ENCODE peak calls at places on chromosomes 4 and X, in eight cellular contexts. P is stomach, R is GM10248, O is fibroblast of mammary gland, U is HL-60, Z is CD14-positive monocyte, J is GM13977, M is MCF 10A. N is an unnamed sample.

GRCh38 chr4:47490550-47490949 is 5.5 kb downstream of the ATP10D start:
- DNase-seq in P (no peak), R (no peak), O (peak; percentile 59), U (peak; percentile 11), Z (no peak), J (no peak), M (peak; percentile 54), N (peak; percentile 44)

GRCh38 chr4:64882311-64883086 is 473.2 kb upstream of the TECRL start:
- DNase-seq in P (no peak), R (no peak), O (no peak), U (no peak), Z (no peak), J (no peak), M (no peak), N (peak; percentile 64)

GRCh38 chr4:101252721-101253120 is 94.6 kb downstream of the PPP3CA start:
- DNase-seq in P (no peak), R (no peak), O (peak; percentile 50), U (no peak), Z (no peak), J (no peak), M (no peak), N (peak; percentile 79)

GRCh38 chr4:52915730-52916129 is 53.6 kb downstream of the RASL11B start:
- DNase-seq in P (peak; percentile 50), R (no peak), O (no peak), U (no peak), Z (no peak), J (no peak), M (no peak), N (no peak)

GRCh38 chr4:97866821-97867556 is 276.3 kb downstream of the STPG2 start:
- DNase-seq in P (no peak), R (no peak), O (no peak), U (no peak), Z (no peak), J (no peak), M (no peak), N (no peak)

GRCh38 chr4:151228196-151229119 is 48.5 kb upstream of the PRSS48 start:
- DNase-seq in P (no peak), R (no peak), O (peak; percentile 75), U (no peak), Z (no peak), J (no peak), M (peak; percentile 73), N (no peak)

GRCh38 chr4:87120411-87121162 is 99.8 kb downstream of the KLHL8 start:
- DNase-seq in P (no peak), R (no peak), O (peak; percentile 80), U (no peak), Z (no peak), J (no peak), M (peak; percentile 83), N (no peak)

GRCh38 chr4:10267066-10267465 is 150.5 kb upstream of the WDR1 start:
- DNase-seq in P (no peak), R (no peak), O (no peak), U (no peak), Z (no peak), J (no peak), M (no peak), N (no peak)

GRCh38 chr4:158157412-158157811 is 15.4 kb downstream of the GASK1B start:
- DNase-seq in P (no peak), R (no peak), O (no peak), U (no peak), Z (no peak), J (no peak), M (no peak), N (no peak)

GRCh38 chrX:100407147-100407783 is 2.8 kb downstream of the PCDH19 start:
- DNase-seq in P (no peak), R (peak; percentile 3), O (no peak), U (no peak), Z (no peak), J (peak; percentile 11), M (no peak), N (no peak)

GRCh38 chr4:109123952-109124351 is 178.5 kb downstream of the COL25A1 start:
- DNase-seq in P (no peak), R (no peak), O (no peak), U (no peak), Z (no peak), J (no peak), M (no peak), N (no peak)

GRCh38 chr4:1862961-1863296 is 7.0 kb upstream of the LETM1 start:
- DNase-seq in P (no peak), R (no peak), O (no peak), U (no peak), Z (no peak), J (no peak), M (no peak), N (no peak)
- TF ChIP-seq CTCF in P (no peak), R (no peak), O (no peak), U (no peak), Z (no peak), J (no peak), M (no peak), N (no peak)

DNA sequence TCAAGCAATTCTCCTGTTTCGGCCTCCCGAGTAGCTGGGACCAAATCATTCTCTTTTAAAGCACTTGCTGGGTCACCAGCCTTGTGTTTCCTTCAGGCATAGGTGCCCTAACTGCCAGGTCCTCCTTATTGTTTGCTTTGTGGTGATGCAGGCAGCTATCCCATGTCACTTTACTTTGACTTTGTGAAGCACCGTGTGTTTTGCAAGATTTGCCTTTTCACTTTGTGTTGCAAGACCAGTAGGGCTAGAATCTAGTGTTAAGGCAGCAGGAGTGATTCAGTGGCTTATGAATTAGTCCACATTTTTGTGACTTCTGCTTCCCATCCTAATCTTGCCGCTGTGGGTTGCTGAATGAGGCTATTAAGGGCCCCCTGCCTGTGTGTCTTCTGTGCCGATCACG is 20.2 kb downstream of the SYAP1 start:
- DNase-seq in P (no peak), R (no peak), O (peak; percentile 30), U (peak; percentile 70), Z (no peak), J (no peak), M (no peak), N (no peak)
- TF ChIP-seq CTCF in P (no peak), R (no peak), O (no peak), U (no peak), Z (no peak), J (no peak), M (no peak), N (no peak)

DNA sequence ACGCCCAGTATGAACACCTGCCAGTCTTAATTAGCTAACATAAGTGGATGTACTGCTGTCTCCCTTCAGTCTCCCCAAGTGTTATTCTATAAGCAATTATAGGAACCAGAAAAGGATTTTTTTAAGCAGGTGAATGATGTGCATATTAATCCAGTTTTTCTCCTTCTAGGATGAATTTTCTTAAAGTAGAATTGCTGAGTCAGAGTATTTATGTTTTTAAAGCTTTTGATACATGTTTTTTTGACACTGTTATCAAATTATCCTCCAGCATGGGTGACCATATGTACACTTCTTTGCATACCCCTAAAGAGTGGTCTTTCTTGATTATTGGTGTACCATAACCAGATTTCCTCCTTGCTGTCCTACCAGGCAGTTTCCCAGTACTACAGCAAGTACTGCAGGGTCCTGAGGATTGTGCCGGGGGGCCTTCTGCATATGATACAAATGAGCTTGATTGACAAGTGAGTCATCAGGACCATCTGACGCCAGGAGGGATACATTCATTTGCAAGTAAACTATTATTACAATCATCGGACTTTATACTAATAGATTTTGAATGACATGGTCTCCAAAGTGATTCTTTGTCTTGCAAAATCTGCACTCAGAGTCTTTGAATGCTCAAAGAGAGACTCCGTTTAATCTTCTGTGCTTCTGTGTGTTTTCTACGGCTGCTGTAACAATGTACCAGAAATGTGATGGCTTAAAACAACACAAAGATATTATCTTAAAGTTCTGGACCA is 10.7 kb upstream of the PCYT1B start:
- DNase-seq in P (no peak), R (no peak), O (no peak), U (no peak), Z (no peak), J (no peak), M (no peak), N (no peak)
- TF ChIP-seq CTCF in P (no peak), R (no peak), O (no peak), U (no peak), Z (no peak), J (no peak), M (no peak), N (no peak)

DNA sequence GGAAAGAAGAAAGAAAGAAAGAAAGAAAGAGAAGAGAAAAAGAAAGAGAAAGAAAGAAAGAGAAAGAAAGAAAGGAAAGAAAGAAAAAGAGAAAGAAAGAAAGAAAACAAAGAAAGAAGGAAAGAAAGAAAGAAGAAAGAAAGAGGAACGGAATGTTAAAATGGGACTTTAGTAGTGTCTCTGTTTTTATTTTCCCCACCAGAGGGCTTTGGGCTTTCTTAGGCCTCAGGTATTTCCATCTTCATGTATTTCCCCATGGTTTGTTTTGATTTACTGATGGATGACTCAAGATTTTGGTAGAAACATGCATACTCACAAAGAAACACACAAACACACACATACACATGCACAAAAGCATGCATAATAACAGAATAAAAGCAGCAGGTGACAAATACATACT is 181.2 kb downstream of the AFF2 start:
- DNase-seq in P (no peak), R (no peak), O (no peak), U (no peak), Z (no peak), J (no peak), M (no peak), N (no peak)
- TF ChIP-seq CTCF in P (no peak), R (no peak), O (no peak), U (no peak), Z (no peak), J (no peak), M (no peak), N (no peak)

N was measured in MM.1S.